ENCODE peak calls at places on chromosomes 4 and X, in seven cellular contexts. B, R, N, W, T, F and V are unnamed samples.

GRCh38 chrX:80489166-80489565 is 68.9 kb downstream of the TENT5D start:
- DNase-seq in F (no peak), W (no peak), N (no peak), B (no peak), R (no peak), T (no peak), V (no peak)

GRCh38 chr4:172344266-172344772 is 531.1 kb downstream of the GALNTL6 start:
- DNase-seq in B (no peak), T (no peak), W (no peak), N (no peak), R (no peak), F (no peak), V (no peak)

GRCh38 chr4:120506536-120506935 is 416.0 kb downstream of the PRDM5 start:
- DNase-seq in W (no peak), F (no peak), N (no peak), R (no peak), T (no peak), B (no peak), V (no peak)

GRCh38 chr4:68272860-68273259 is 27.4 kb upstream of the TMPRSS11B start:
- DNase-seq in F (no peak), R (no peak), N (no peak), T (no peak), W (no peak), B (no peak), V (no peak)

GRCh38 chr4:121705521-121705920 is 8.7 kb upstream of the ANXA5 start:
- DNase-seq in B (no peak), N (no peak), T (no peak), R (no peak), W (no peak), F (no peak), V (no peak)

GRCh38 chrX:96433409-96434122 is 251.1 kb upstream of the DIAPH2 start:
- DNase-seq in N (no peak), R (no peak), F (no peak), B (no peak), W (no peak), T (no peak), V (no peak)

GRCh38 chrX:101208152-101208905 is 11.3 kb upstream of the DRP2 start:
- DNase-seq in R (no peak), B (no peak), F (no peak), W (no peak), T (no peak), N (no peak), V (no peak)

GRCh38 chr4:102759835-102760644 is 728 bp downstream of the MANBA start:
- DNase-seq in F (peak), W (no peak), N (no peak), R (peak), B (peak), T (no peak), V (no peak)

GRCh38 chr4:76147454-76148141 is 599 bp downstream of the NUP54 start:
- DNase-seq in F (peak), W (no peak), T (peak), R (no peak), B (peak), N (peak), V (peak)

GRCh38 chr4:90121961-90122748 is 5.0 kb upstream of the CCSER1 start:
- DNase-seq in R (no peak), N (no peak), W (no peak), F (no peak), T (no peak), B (no peak), V (no peak)

GRCh38 chr4:150126201-150126879 is 48.1 kb downstream of the DCLK2 start:
- DNase-seq in R (peak), F (peak), N (no peak), W (no peak), B (no peak), T (no peak), V (no peak)

GRCh38 chr4:42080284-42080683 is 72.2 kb downstream of the BEND4 start:
- DNase-seq in W (no peak), R (no peak), T (no peak), N (no peak), F (no peak), B (no peak), V (no peak)

GRCh38 chr4:181008164-181008563 is 1235.0 kb upstream of the TENM3 start:
- DNase-seq in N (no peak), R (no peak), F (no peak), B (peak), W (no peak), T (no peak), V (no peak)

GRCh38 chr4:42906906-42907774 is 14.6 kb downstream of the GRXCR1 start:
- DNase-seq in W (no peak), T (no peak), N (no peak), R (no peak), F (no peak), B (no peak), V (no peak)

GRCh38 chr4:154231796-154232478 is 259.7 kb downstream of the DCHS2 start:
- DNase-seq in N (no peak), W (no peak), B (no peak), T (no peak), R (no peak), F (no peak), V (no peak)

GRCh38 chrX:153609917-153610833 is 11.2 kb upstream of the CCNQ start:
- DNase-seq in B (peak), F (peak), R (peak), N (peak), T (peak), W (peak), V (peak)

GRCh38 chr4:36237366-36238353 is 6.7 kb downstream of the ARAP2 start:
- DNase-seq in W (no peak), R (no peak), F (no peak), N (no peak), B (no peak), T (no peak), V (no peak)

GRCh38 chr4:173192375-173193162 is 24.0 kb downstream of the GALNT7 start:
- DNase-seq in N (no peak), W (no peak), F (no peak), B (no peak), T (no peak), R (peak), V (no peak)

GRCh38 chr4:19130836-19131235 is 1109.3 kb upstream of the LCORL start:
- DNase-seq in R (no peak), T (peak), B (peak), F (no peak), W (no peak), N (no peak), V (no peak)

GRCh38 chr4:89352541-89352940 is 44.9 kb upstream of the GPRIN3 start:
- DNase-seq in F (no peak), B (no peak), R (no peak), N (no peak), W (no peak), T (no peak), V (no peak)

GRCh38 chr4:118180776-118181175 is 146.5 kb downstream of the NDST3 start:
- DNase-seq in T (no peak), F (no peak), R (no peak), B (no peak), W (no peak), N (no peak), V (no peak)

GRCh38 chrX:110081740-110082139 is 78.8 kb downstream of the TMEM164 start:
- DNase-seq in T (no peak), N (peak), R (no peak), F (no peak), W (no peak), B (no peak), V (no peak)

GRCh38 chr4:179353791-179354190 is 1911.6 kb upstream of the AGA start:
- DNase-seq in B (no peak), R (no peak), W (no peak), T (no peak), N (no peak), F (no peak), V (no peak)

GRCh38 chr4:22473268-22473667 is 42.6 kb downstream of the ADGRA3 start:
- DNase-seq in T (no peak), N (no peak), F (no peak), B (peak), W (no peak), R (no peak), V (no peak)

GRCh38 chr4:7651461-7651921 is 216.8 kb upstream of the PSAPL1 start:
- DNase-seq in F (no peak), T (no peak), B (peak), W (no peak), R (no peak), N (no peak), V (no peak)

GRCh38 chr4:69458184-69458826 is 37.4 kb downstream of the UGT2B4 start:
- DNase-seq in N (no peak), R (no peak), W (no peak), T (no peak), B (no peak), F (no peak), V (no peak)

GRCh38 chrX:20455001-20455400 is 188.3 kb upstream of the RPS6KA3 start:
- DNase-seq in R (no peak), W (no peak), N (no peak), T (no peak), F (no peak), B (no peak), V (no peak)

GRCh38 chr4:151801547-151802516 is 41.0 kb upstream of the GATB start:
- DNase-seq in N (no peak), W (peak), R (peak), F (peak), T (peak), B (peak), V (peak)

GRCh38 chrX:48996969-48997368 is 5.1 kb downstream of the GRIPAP1 start:
- DNase-seq in B (no peak), W (no peak), T (no peak), F (no peak), N (no peak), R (no peak), V (peak)

GRCh38 chr4:53633608-53634007 is 42.3 kb upstream of the LNX1 start:
- DNase-seq in T (no peak), W (no peak), R (no peak), F (no peak), N (no peak), B (no peak), V (no peak)

GRCh38 chrX:105260291-105261043 is 40.0 kb upstream of the TEX13A start:
- DNase-seq in N (peak), R (no peak), T (no peak), B (no peak), W (no peak), F (no peak), V (no peak)

GRCh38 chr4:109408711-109409110 is 24.9 kb upstream of the SEC24B start:
- DNase-seq in T (no peak), F (no peak), W (no peak), R (no peak), B (no peak), N (no peak), V (no peak)

GRCh38 chr4:76984788-76985211 is 35.2 kb downstream of the SEPTIN11 start:
- DNase-seq in F (no peak), W (no peak), T (peak), B (peak), R (no peak), N (peak), V (no peak)

GRCh38 chr4:169151671-169152070 is 119.1 kb downstream of the SH3RF1 start:
- DNase-seq in N (no peak), F (no peak), W (no peak), T (peak), B (no peak), R (no peak), V (no peak)

GRCh38 chrX:81957900-81958545 is 756.1 kb downstream of the SH3BGRL start:
- DNase-seq in F (peak), N (no peak), R (no peak), B (no peak), W (no peak), T (no peak), V (no peak)

GRCh38 chrX:79413963-79414362 is 46.8 kb upstream of the ITM2A start:
- DNase-seq in R (no peak), F (no peak), W (no peak), B (no peak), N (no peak), T (no peak), V (no peak)

GRCh38 chr4:37389967-37390580 is 145.5 kb downstream of the NWD2 start:
- DNase-seq in T (no peak), B (peak), N (no peak), W (no peak), F (peak), R (peak), V (peak)
- TF ChIP-seq CTCF in T (peak), B (peak), N (peak), W (peak), F (peak), R (peak), V (peak)

GRCh38 chrX:97842468-97843199 is 958.9 kb downstream of the RPA4 start:
- DNase-seq in F (no peak), W (no peak), T (no peak), B (no peak), N (no peak), R (no peak), V (no peak)
- TF ChIP-seq CTCF in F (no peak), W (no peak), T (no peak), B (no peak), N (no peak), R (no peak), V (no peak)

GRCh38 chrX:2898861-2899512 is 30.2 kb downstream of the ARSD start:
- DNase-seq in R (no peak), N (no peak), T (no peak), B (no peak), F (no peak), W (no peak), V (no peak)

GRCh38 chrX:2907295-2907694 is 21.8 kb downstream of the ARSD start:
- DNase-seq in W (no peak), B (no peak), T (no peak), R (no peak), F (no peak), N (no peak), V (no peak)

GRCh38 chrX:2902841-2903240 is 26.3 kb downstream of the ARSD start:
- DNase-seq in N (no peak), R (no peak), B (no peak), W (no peak), F (no peak), T (no peak), V (no peak)

GRCh38 chrX:2901367-2902036 is 27.6 kb downstream of the ARSD start:
- DNase-seq in T (peak), B (no peak), W (no peak), R (no peak), N (no peak), F (no peak), V (no peak)

DNA sequence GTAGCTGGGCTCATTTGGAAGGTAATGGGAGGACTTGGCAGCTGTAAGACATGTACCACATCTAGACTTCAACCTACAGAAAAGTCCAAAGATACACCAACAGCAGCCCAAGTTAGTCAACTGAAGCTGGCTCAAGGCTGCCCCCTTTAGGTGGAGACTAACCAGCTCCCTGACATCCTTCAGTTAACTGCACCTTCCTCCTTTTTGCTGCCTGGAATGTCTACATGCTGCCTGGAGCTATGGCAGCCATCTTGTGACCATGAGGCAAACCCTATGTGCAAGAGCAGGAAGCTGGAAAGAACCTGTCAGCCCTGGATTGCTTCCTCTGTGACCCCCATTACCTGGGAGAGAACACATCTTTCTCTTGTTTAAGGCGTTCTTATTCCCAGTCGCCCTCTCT is 25.8 kb downstream of the ARSD start:
- DNase-seq in T (no peak), F (no peak), W (no peak), N (no peak), B (no peak), R (no peak), V (no peak)
- TF ChIP-seq CTCF in T (peak), F (no peak), W (no peak), N (no peak), B (peak), R (no peak), V (no peak)

GRCh38 chr4:183657564-183657963 is 1.4 kb downstream of the RWDD4 start:
- DNase-seq in T (no peak), R (no peak), N (no peak), B (no peak), W (no peak), F (no peak), V (no peak)
- TF ChIP-seq CTCF in T (no peak), R (no peak), N (no peak), B (no peak), W (no peak), F (no peak), V (no peak)

GRCh38 chr4:140645614-140646412 is 77.1 kb upstream of the UCP1 start:
- DNase-seq in F (no peak), W (no peak), T (no peak), N (peak), B (no peak), R (no peak), V (no peak)

GRCh38 chr4:140645196-140645595 is 76.4 kb upstream of the UCP1 start:
- DNase-seq in B (no peak), W (no peak), N (no peak), F (no peak), T (no peak), R (no peak), V (no peak)

GRCh38 chr4:140643571-140644055 is 74.9 kb upstream of the UCP1 start:
- DNase-seq in N (no peak), T (no peak), R (no peak), F (no peak), W (no peak), B (no peak), V (no peak)

GRCh38 chr4:140642674-140643437 is 74.1 kb upstream of the UCP1 start:
- DNase-seq in W (no peak), R (no peak), B (no peak), F (no peak), T (no peak), N (no peak), V (no peak)

GRCh38 chr4:140644470-140645185 is 75.9 kb upstream of the UCP1 start:
- DNase-seq in W (no peak), F (no peak), N (no peak), T (no peak), R (no peak), B (no peak), V (no peak)
- TF ChIP-seq CTCF in W (no peak), F (no peak), N (no peak), T (no peak), R (no peak), B (no peak), V (no peak)

GRCh38 chrX:43560247-43560946 is 95.7 kb upstream of the MAOA start:
- DNase-seq in F (no peak), R (no peak), B (no peak), N (no peak), W (no peak), T (no peak), V (no peak)

GRCh38 chrX:43559643-43560042 is 96.5 kb upstream of the MAOA start:
- DNase-seq in B (peak), F (peak), R (peak), T (no peak), N (peak), W (peak), V (peak)

GRCh38 chrX:43562372-43562771 is 93.7 kb upstream of the MAOA start:
- DNase-seq in N (no peak), T (no peak), W (no peak), F (no peak), B (no peak), R (no peak), V (no peak)

GRCh38 chrX:43556207-43556606 is 99.9 kb upstream of the MAOA start:
- DNase-seq in B (no peak), F (no peak), R (no peak), W (no peak), T (no peak), N (no peak), V (no peak)

DNA sequence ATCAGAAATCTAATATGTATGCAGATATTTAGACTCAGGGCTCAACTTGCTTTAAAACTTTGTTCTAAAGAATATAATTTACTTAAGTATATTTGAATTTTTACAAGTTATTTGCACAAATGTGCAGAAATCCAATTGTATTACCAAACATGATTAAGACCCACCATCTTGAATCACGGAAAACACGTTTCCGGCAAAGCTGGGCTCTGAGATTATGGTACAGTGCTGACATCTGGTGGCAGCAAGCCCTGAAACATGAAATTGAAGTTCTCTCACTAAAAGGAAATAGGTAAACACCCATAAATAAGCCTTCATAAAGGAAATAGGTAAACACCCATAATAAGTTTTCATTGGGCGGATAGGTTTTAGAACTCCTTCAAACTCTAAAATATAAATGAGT is 98.3 kb upstream of the MAOA start:
- DNase-seq in N (peak), T (peak), F (peak), W (peak), R (peak), B (peak), V (peak)
- TF ChIP-seq CTCF in N (peak), T (peak), F (peak), W (peak), R (peak), B (peak), V (peak)